ENCODE peak calls at places on chromosomes 5 and 9, in eight cellular contexts. F, B, M, O, T, K, C and W are unnamed samples.

GRCh38 chr5:10301842-10302610 is 5.7 kb downstream of the CMBL start:
- DNase-seq in K (peak), F (no peak), M (peak), T (peak), B (no peak), O (peak), C (no peak), W (no peak)

GRCh38 chr9:23582836-23583235 is 243.2 kb downstream of the ELAVL2 start:
- DNase-seq in O (no peak), C (no peak), M (no peak), B (no peak), F (no peak), T (no peak), K (peak), W (no peak)

GRCh38 chr5:143177263-143177994 is 226.1 kb downstream of the NR3C1 start:
- DNase-seq in C (no peak), O (peak), K (peak), T (no peak), B (no peak), F (peak), M (peak), W (no peak)

GRCh38 chr5:178667109-178667508 is 40.3 kb upstream of the CLK4 start:
- DNase-seq in C (no peak), M (no peak), B (no peak), O (no peak), F (no peak), T (no peak), K (no peak), W (no peak)

GRCh38 chr9:93111371-93112115 is 15.5 kb downstream of the CARD19 start:
- DNase-seq in B (no peak), M (peak), F (no peak), T (peak), K (peak), C (no peak), O (no peak), W (no peak)

GRCh38 chr9:136606687-136607333 is 55.9 kb upstream of the EGFL7 start:
- DNase-seq in M (no peak), F (no peak), B (no peak), O (no peak), K (no peak), C (no peak), T (no peak), W (no peak)

GRCh38 chr9:4686584-4686983 is 7.2 kb downstream of the CDC37L1 start:
- DNase-seq in O (no peak), M (no peak), C (no peak), B (no peak), K (no peak), T (no peak), F (no peak), W (no peak)

GRCh38 chr9:131405429-131405828 is 11.5 kb downstream of the PRRC2B start:
- DNase-seq in C (no peak), F (no peak), B (no peak), M (peak), O (no peak), T (no peak), K (peak), W (no peak)

GRCh38 chr9:76338418-76338817 is 55.8 kb downstream of the RFK start:
- DNase-seq in F (no peak), C (no peak), B (no peak), O (no peak), K (no peak), T (no peak), M (no peak), W (no peak)

GRCh38 chr5:81639556-81639955 is 111.3 kb downstream of the SSBP2 start:
- DNase-seq in M (no peak), O (no peak), K (no peak), B (no peak), T (no peak), C (no peak), F (no peak), W (no peak)

GRCh38 chr9:131663288-131663687 is 76.6 kb downstream of the RAPGEF1 start:
- DNase-seq in O (no peak), F (no peak), M (no peak), T (no peak), B (no peak), K (no peak), C (no peak), W (no peak)

GRCh38 chr9:91951944-91952520 is 2.0 kb upstream of the ROR2 start:
- DNase-seq in C (no peak), B (no peak), T (peak), K (no peak), M (no peak), O (no peak), F (no peak), W (no peak)

GRCh38 chr9:4997196-4997595 is 12.1 kb downstream of the JAK2 start:
- DNase-seq in B (no peak), C (no peak), O (no peak), F (no peak), M (no peak), K (no peak), T (no peak), W (no peak)

GRCh38 chr9:89803403-89803802 is 198.6 kb downstream of the GADD45G start:
- DNase-seq in K (no peak), T (no peak), M (no peak), C (no peak), F (no peak), O (no peak), B (no peak), W (no peak)